ENCODE peak calls at places on chromosomes 13 and 19, in six cellular contexts. One of them, this sample, is unnamed.

GRCh38 chr13:77514336-77514726 is 21.2 kb upstream of the SCEL start:
- DNase-seq in IMR-90: no peak
- DNase-seq in HFF-Myc: no peak
- DNase-seq in stimulated activated CD8-positive, alpha-beta memory T cell treated with anti-CD3 and anti-CD28 coated beads, Interleukin-15, amount 100 ng/mL, for 1 hour: no peak
- DNase-seq in activated effector memory CD4-positive, alpha-beta T cell treated with Interleukin-2 at 50 U/mL for 16 hours: no peak
- DNase-seq in activated CD4-positive, alpha-beta T cell treated with anti-CD3 and anti-CD28 coated beads for 1 hour: no peak
- DNase-seq in this sample: no peak

GRCh38 chr13:111388851-111389500 is 68.5 kb downstream of the TEX29 start:
- DNase-seq in IMR-90: no peak
- DNase-seq in HFF-Myc: no peak
- DNase-seq in stimulated activated CD8-positive, alpha-beta memory T cell treated with anti-CD3 and anti-CD28 coated beads, Interleukin-15, amount 100 ng/mL, for 1 hour: no peak
- DNase-seq in activated effector memory CD4-positive, alpha-beta T cell treated with Interleukin-2 at 50 U/mL for 16 hours: no peak
- DNase-seq in activated CD4-positive, alpha-beta T cell treated with anti-CD3 and anti-CD28 coated beads for 1 hour: no peak
- DNase-seq in this sample: no peak

GRCh38 chr19:47230122-47230920 is 678 bp downstream of the BBC3 start:
- DNase-seq in IMR-90: peak
- DNase-seq in HFF-Myc: no peak
- DNase-seq in stimulated activated CD8-positive, alpha-beta memory T cell treated with anti-CD3 and anti-CD28 coated beads, Interleukin-15, amount 100 ng/mL, for 1 hour: peak
- DNase-seq in activated effector memory CD4-positive, alpha-beta T cell treated with Interleukin-2 at 50 U/mL for 16 hours: peak
- DNase-seq in activated CD4-positive, alpha-beta T cell treated with anti-CD3 and anti-CD28 coated beads for 1 hour: peak
- DNase-seq in this sample: peak

GRCh38 chr13:59721889-59722579 is 441.7 kb downstream of the DIAPH3 start:
- DNase-seq in IMR-90: no peak
- DNase-seq in HFF-Myc: no peak
- DNase-seq in stimulated activated CD8-positive, alpha-beta memory T cell treated with anti-CD3 and anti-CD28 coated beads, Interleukin-15, amount 100 ng/mL, for 1 hour: no peak
- DNase-seq in activated effector memory CD4-positive, alpha-beta T cell treated with Interleukin-2 at 50 U/mL for 16 hours: no peak
- DNase-seq in activated CD4-positive, alpha-beta T cell treated with anti-CD3 and anti-CD28 coated beads for 1 hour: no peak
- DNase-seq in this sample: no peak

GRCh38 chr13:96992633-96993032 is 1.6 kb downstream of the OXGR1 start:
- DNase-seq in IMR-90: no peak
- DNase-seq in HFF-Myc: no peak
- DNase-seq in stimulated activated CD8-positive, alpha-beta memory T cell treated with anti-CD3 and anti-CD28 coated beads, Interleukin-15, amount 100 ng/mL, for 1 hour: no peak
- DNase-seq in activated effector memory CD4-positive, alpha-beta T cell treated with Interleukin-2 at 50 U/mL for 16 hours: no peak
- DNase-seq in activated CD4-positive, alpha-beta T cell treated with anti-CD3 and anti-CD28 coated beads for 1 hour: no peak
- DNase-seq in this sample: no peak

GRCh38 chr19:57269515-57270250 is 10.6 kb upstream of the ZNF460 start:
- DNase-seq in IMR-90: peak
- DNase-seq in HFF-Myc: peak
- DNase-seq in stimulated activated CD8-positive, alpha-beta memory T cell treated with anti-CD3 and anti-CD28 coated beads, Interleukin-15, amount 100 ng/mL, for 1 hour: no peak
- DNase-seq in activated effector memory CD4-positive, alpha-beta T cell treated with Interleukin-2 at 50 U/mL for 16 hours: no peak
- DNase-seq in activated CD4-positive, alpha-beta T cell treated with anti-CD3 and anti-CD28 coated beads for 1 hour: no peak
- DNase-seq in this sample: peak

GRCh38 chr13:108003626-108004025 is 211.7 kb downstream of the LIG4 start:
- DNase-seq in IMR-90: no peak
- DNase-seq in HFF-Myc: no peak
- DNase-seq in stimulated activated CD8-positive, alpha-beta memory T cell treated with anti-CD3 and anti-CD28 coated beads, Interleukin-15, amount 100 ng/mL, for 1 hour: no peak
- DNase-seq in activated effector memory CD4-positive, alpha-beta T cell treated with Interleukin-2 at 50 U/mL for 16 hours: no peak
- DNase-seq in activated CD4-positive, alpha-beta T cell treated with anti-CD3 and anti-CD28 coated beads for 1 hour: no peak
- DNase-seq in this sample: no peak

GRCh38 chr13:111380431-111380830 is 60.0 kb downstream of the TEX29 start:
- DNase-seq in IMR-90: no peak
- DNase-seq in HFF-Myc: no peak
- DNase-seq in stimulated activated CD8-positive, alpha-beta memory T cell treated with anti-CD3 and anti-CD28 coated beads, Interleukin-15, amount 100 ng/mL, for 1 hour: no peak
- DNase-seq in activated effector memory CD4-positive, alpha-beta T cell treated with Interleukin-2 at 50 U/mL for 16 hours: no peak
- DNase-seq in activated CD4-positive, alpha-beta T cell treated with anti-CD3 and anti-CD28 coated beads for 1 hour: no peak
- DNase-seq in this sample: no peak

GRCh38 chr13:89943139-89943538 is 1404.3 kb upstream of the MIR17HG start:
- DNase-seq in IMR-90: no peak
- DNase-seq in HFF-Myc: no peak
- DNase-seq in stimulated activated CD8-positive, alpha-beta memory T cell treated with anti-CD3 and anti-CD28 coated beads, Interleukin-15, amount 100 ng/mL, for 1 hour: no peak
- DNase-seq in activated effector memory CD4-positive, alpha-beta T cell treated with Interleukin-2 at 50 U/mL for 16 hours: no peak
- DNase-seq in activated CD4-positive, alpha-beta T cell treated with anti-CD3 and anti-CD28 coated beads for 1 hour: no peak
- DNase-seq in this sample: no peak

GRCh38 chr19:1245884-1246816 is 2.2 kb upstream of the MIDN start:
- DNase-seq in IMR-90: no peak
- DNase-seq in HFF-Myc: no peak
- DNase-seq in stimulated activated CD8-positive, alpha-beta memory T cell treated with anti-CD3 and anti-CD28 coated beads, Interleukin-15, amount 100 ng/mL, for 1 hour: no peak
- DNase-seq in activated effector memory CD4-positive, alpha-beta T cell treated with Interleukin-2 at 50 U/mL for 16 hours: no peak
- DNase-seq in activated CD4-positive, alpha-beta T cell treated with anti-CD3 and anti-CD28 coated beads for 1 hour: no peak
- DNase-seq in this sample: peak

GRCh38 chr13:111639994-111640393 is 319.6 kb downstream of the TEX29 start:
- DNase-seq in IMR-90: no peak
- DNase-seq in HFF-Myc: no peak
- DNase-seq in stimulated activated CD8-positive, alpha-beta memory T cell treated with anti-CD3 and anti-CD28 coated beads, Interleukin-15, amount 100 ng/mL, for 1 hour: no peak
- DNase-seq in activated effector memory CD4-positive, alpha-beta T cell treated with Interleukin-2 at 50 U/mL for 16 hours: no peak
- DNase-seq in activated CD4-positive, alpha-beta T cell treated with anti-CD3 and anti-CD28 coated beads for 1 hour: no peak
- DNase-seq in this sample: no peak

GRCh38 chr13:103325675-103326074 is 259.5 kb upstream of the SLC10A2 start:
- DNase-seq in IMR-90: no peak
- DNase-seq in HFF-Myc: no peak
- DNase-seq in stimulated activated CD8-positive, alpha-beta memory T cell treated with anti-CD3 and anti-CD28 coated beads, Interleukin-15, amount 100 ng/mL, for 1 hour: no peak
- DNase-seq in activated effector memory CD4-positive, alpha-beta T cell treated with Interleukin-2 at 50 U/mL for 16 hours: no peak
- DNase-seq in activated CD4-positive, alpha-beta T cell treated with anti-CD3 and anti-CD28 coated beads for 1 hour: no peak
- DNase-seq in this sample: no peak

GRCh38 chr19:49058592-49058991 is 1.0 kb upstream of the CGB7 start:
- DNase-seq in IMR-90: peak
- DNase-seq in HFF-Myc: no peak
- DNase-seq in stimulated activated CD8-positive, alpha-beta memory T cell treated with anti-CD3 and anti-CD28 coated beads, Interleukin-15, amount 100 ng/mL, for 1 hour: no peak
- DNase-seq in activated effector memory CD4-positive, alpha-beta T cell treated with Interleukin-2 at 50 U/mL for 16 hours: no peak
- DNase-seq in activated CD4-positive, alpha-beta T cell treated with anti-CD3 and anti-CD28 coated beads for 1 hour: no peak
- DNase-seq in this sample: no peak

GRCh38 chr19:46198756-46199155 is 30.8 kb upstream of the IGFL1 start:
- DNase-seq in IMR-90: no peak
- DNase-seq in HFF-Myc: no peak
- DNase-seq in stimulated activated CD8-positive, alpha-beta memory T cell treated with anti-CD3 and anti-CD28 coated beads, Interleukin-15, amount 100 ng/mL, for 1 hour: no peak
- DNase-seq in activated effector memory CD4-positive, alpha-beta T cell treated with Interleukin-2 at 50 U/mL for 16 hours: no peak
- DNase-seq in activated CD4-positive, alpha-beta T cell treated with anti-CD3 and anti-CD28 coated beads for 1 hour: no peak
- DNase-seq in this sample: no peak

GRCh38 chr19:48806818-48807589 is 3.8 kb downstream of the BCAT2 start:
- DNase-seq in IMR-90: peak
- DNase-seq in HFF-Myc: no peak
- DNase-seq in stimulated activated CD8-positive, alpha-beta memory T cell treated with anti-CD3 and anti-CD28 coated beads, Interleukin-15, amount 100 ng/mL, for 1 hour: no peak
- DNase-seq in activated effector memory CD4-positive, alpha-beta T cell treated with Interleukin-2 at 50 U/mL for 16 hours: no peak
- DNase-seq in activated CD4-positive, alpha-beta T cell treated with anti-CD3 and anti-CD28 coated beads for 1 hour: no peak
- DNase-seq in this sample: peak

GRCh38 chr13:112768795-112769411 is 79.1 kb downstream of the ATP11A start:
- DNase-seq in IMR-90: no peak
- DNase-seq in HFF-Myc: no peak
- DNase-seq in stimulated activated CD8-positive, alpha-beta memory T cell treated with anti-CD3 and anti-CD28 coated beads, Interleukin-15, amount 100 ng/mL, for 1 hour: no peak
- DNase-seq in activated effector memory CD4-positive, alpha-beta T cell treated with Interleukin-2 at 50 U/mL for 16 hours: no peak
- DNase-seq in activated CD4-positive, alpha-beta T cell treated with anti-CD3 and anti-CD28 coated beads for 1 hour: no peak
- DNase-seq in this sample: no peak

GRCh38 chr13:48446454-48446853 is 33.5 kb upstream of the LPAR6 start:
- DNase-seq in IMR-90: peak
- DNase-seq in HFF-Myc: no peak
- DNase-seq in stimulated activated CD8-positive, alpha-beta memory T cell treated with anti-CD3 and anti-CD28 coated beads, Interleukin-15, amount 100 ng/mL, for 1 hour: no peak
- DNase-seq in activated effector memory CD4-positive, alpha-beta T cell treated with Interleukin-2 at 50 U/mL for 16 hours: no peak
- DNase-seq in activated CD4-positive, alpha-beta T cell treated with anti-CD3 and anti-CD28 coated beads for 1 hour: no peak
- DNase-seq in this sample: no peak

GRCh38 chr13:47420568-47420967 is 523.7 kb upstream of the HTR2A start:
- DNase-seq in IMR-90: peak
- DNase-seq in HFF-Myc: no peak
- DNase-seq in stimulated activated CD8-positive, alpha-beta memory T cell treated with anti-CD3 and anti-CD28 coated beads, Interleukin-15, amount 100 ng/mL, for 1 hour: no peak
- DNase-seq in activated effector memory CD4-positive, alpha-beta T cell treated with Interleukin-2 at 50 U/mL for 16 hours: no peak
- DNase-seq in activated CD4-positive, alpha-beta T cell treated with anti-CD3 and anti-CD28 coated beads for 1 hour: no peak
- DNase-seq in this sample: no peak

GRCh38 chr13:28535734-28536133 is 40.8 kb upstream of the FLT1 start:
- DNase-seq in IMR-90: no peak
- DNase-seq in HFF-Myc: no peak
- DNase-seq in stimulated activated CD8-positive, alpha-beta memory T cell treated with anti-CD3 and anti-CD28 coated beads, Interleukin-15, amount 100 ng/mL, for 1 hour: no peak
- DNase-seq in activated effector memory CD4-positive, alpha-beta T cell treated with Interleukin-2 at 50 U/mL for 16 hours: no peak
- DNase-seq in activated CD4-positive, alpha-beta T cell treated with anti-CD3 and anti-CD28 coated beads for 1 hour: no peak
- DNase-seq in this sample: no peak

GRCh38 chr19:340620-341385 is 3.8 kb downstream of the MIER2 start:
- DNase-seq in IMR-90: no peak
- DNase-seq in HFF-Myc: no peak
- DNase-seq in stimulated activated CD8-positive, alpha-beta memory T cell treated with anti-CD3 and anti-CD28 coated beads, Interleukin-15, amount 100 ng/mL, for 1 hour: no peak
- DNase-seq in activated effector memory CD4-positive, alpha-beta T cell treated with Interleukin-2 at 50 U/mL for 16 hours: no peak
- DNase-seq in activated CD4-positive, alpha-beta T cell treated with anti-CD3 and anti-CD28 coated beads for 1 hour: no peak
- DNase-seq in this sample: no peak

GRCh38 chr13:32267836-32268439 is 47.2 kb downstream of the ZAR1L start:
- DNase-seq in IMR-90: no peak
- DNase-seq in HFF-Myc: no peak
- DNase-seq in stimulated activated CD8-positive, alpha-beta memory T cell treated with anti-CD3 and anti-CD28 coated beads, Interleukin-15, amount 100 ng/mL, for 1 hour: peak
- DNase-seq in activated effector memory CD4-positive, alpha-beta T cell treated with Interleukin-2 at 50 U/mL for 16 hours: peak
- DNase-seq in activated CD4-positive, alpha-beta T cell treated with anti-CD3 and anti-CD28 coated beads for 1 hour: peak
- DNase-seq in this sample: peak

GRCh38 chr19:10478476-10478875 is 24.7 kb downstream of the KEAP1 start:
- DNase-seq in IMR-90: peak
- DNase-seq in HFF-Myc: no peak
- DNase-seq in stimulated activated CD8-positive, alpha-beta memory T cell treated with anti-CD3 and anti-CD28 coated beads, Interleukin-15, amount 100 ng/mL, for 1 hour: no peak
- DNase-seq in activated effector memory CD4-positive, alpha-beta T cell treated with Interleukin-2 at 50 U/mL for 16 hours: no peak
- DNase-seq in activated CD4-positive, alpha-beta T cell treated with anti-CD3 and anti-CD28 coated beads for 1 hour: no peak
- DNase-seq in this sample: no peak

GRCh38 chr13:31069808-31070544 is 91.7 kb downstream of the HSPH1 start:
- DNase-seq in IMR-90: no peak
- DNase-seq in HFF-Myc: no peak
- DNase-seq in stimulated activated CD8-positive, alpha-beta memory T cell treated with anti-CD3 and anti-CD28 coated beads, Interleukin-15, amount 100 ng/mL, for 1 hour: no peak
- DNase-seq in activated effector memory CD4-positive, alpha-beta T cell treated with Interleukin-2 at 50 U/mL for 16 hours: no peak
- DNase-seq in activated CD4-positive, alpha-beta T cell treated with anti-CD3 and anti-CD28 coated beads for 1 hour: no peak
- DNase-seq in this sample: no peak

GRCh38 chr19:15463865-15464371 is 426 bp downstream of the RASAL3 start:
- DNase-seq in IMR-90: no peak
- DNase-seq in HFF-Myc: no peak
- DNase-seq in stimulated activated CD8-positive, alpha-beta memory T cell treated with anti-CD3 and anti-CD28 coated beads, Interleukin-15, amount 100 ng/mL, for 1 hour: peak
- DNase-seq in activated effector memory CD4-positive, alpha-beta T cell treated with Interleukin-2 at 50 U/mL for 16 hours: peak
- DNase-seq in activated CD4-positive, alpha-beta T cell treated with anti-CD3 and anti-CD28 coated beads for 1 hour: peak
- DNase-seq in this sample: no peak

GRCh38 chr19:40461669-40462221 is 3.8 kb downstream of the BLVRB start:
- DNase-seq in IMR-90: no peak
- DNase-seq in HFF-Myc: no peak
- DNase-seq in stimulated activated CD8-positive, alpha-beta memory T cell treated with anti-CD3 and anti-CD28 coated beads, Interleukin-15, amount 100 ng/mL, for 1 hour: no peak
- DNase-seq in activated effector memory CD4-positive, alpha-beta T cell treated with Interleukin-2 at 50 U/mL for 16 hours: no peak
- DNase-seq in activated CD4-positive, alpha-beta T cell treated with anti-CD3 and anti-CD28 coated beads for 1 hour: no peak
- DNase-seq in this sample: no peak